ENCODE peak calls at places on chromosomes 6 and 20, in five cellular contexts. U is IMR-90; L is lung; C is spleen; X is CD8-positive, alpha-beta memory T cell. T is an unnamed sample. For H3K4me1, the result is how much of the 10 kb centered on the place peaks cover.

GRCh38 chr20:63101781-63102719 is 95.3 kb upstream of the BHLHE23 start:
- DNase-seq in U (peak), L (no peak), C (peak), X (peak), T (peak)

GRCh38 chr20:24118781-24119175 is 130.2 kb upstream of the GGTLC1 start:
- DNase-seq in U (no peak), L (no peak), C (no peak), X (no peak), T (no peak)

GRCh38 chr6:11043961-11044711 is at the start of gene ELOVL2:
- DNase-seq in U (peak), L (no peak), C (no peak), X (peak), T (peak)

GRCh38 chr20:49431345-49431744 is 51.1 kb downstream of the KCNB1 start:
- DNase-seq in U (no peak), L (no peak), C (no peak), X (no peak), T (no peak)

GRCh38 chr20:50285376-50286173 is 94.9 kb downstream of the CEBPB start:
- DNase-seq in U (peak), L (no peak), C (no peak), X (no peak), T (peak)

GRCh38 chr20:44736170-44737021 is 9.3 kb upstream of the KCNK15 start:
- DNase-seq in U (peak), L (peak), C (no peak), X (peak), T (peak)

GRCh38 chr6:72974276-72974675 is 251.0 kb downstream of the KHDC1L start:
- DNase-seq in U (no peak), L (no peak), C (no peak), X (no peak), T (no peak)

GRCh38 chr20:47730744-47731143 is 54.5 kb downstream of the SULF2 start:
- DNase-seq in U (no peak), L (no peak), C (no peak), X (no peak), T (no peak)

GRCh38 chr6:56595490-56596122 is 47.1 kb downstream of the DST start:
- DNase-seq in U (peak), L (no peak), C (no peak), X (peak), T (peak)

GRCh38 chr20:1897486-1897885 is 2.3 kb downstream of the SIRPA start:
- DNase-seq in U (no peak), L (no peak), C (no peak), X (no peak), T (peak)

GRCh38 chr20:49989234-49990065 is 6.7 kb downstream of the SNAI1 start:
- DNase-seq in U (peak), L (no peak), C (no peak), X (no peak), T (peak)

GRCh38 chr20:41052742-41053419 is 24.3 kb downstream of the TOP1 start:
- DNase-seq in U (peak), L (no peak), C (no peak), X (no peak), T (no peak)

GRCh38 chr6:156866181-156866862 is 89.1 kb downstream of the ARID1B start:
- DNase-seq in U (peak), L (no peak), C (no peak), X (no peak), T (no peak)

GRCh38 chr6:15400572-15401004 is 154.7 kb downstream of the JARID2 start:
- DNase-seq in U (peak), L (peak), C (peak), X (peak), T (peak)

GRCh38 chr6:3789896-3790558 is 38.5 kb upstream of the PXDC1 start:
- DNase-seq in U (no peak), L (no peak), C (no peak), X (no peak), T (no peak)
- H3K27ac ChIP-seq in U (no peak), L (no peak), C (no peak), X (no peak), T (no peak)

DNA sequence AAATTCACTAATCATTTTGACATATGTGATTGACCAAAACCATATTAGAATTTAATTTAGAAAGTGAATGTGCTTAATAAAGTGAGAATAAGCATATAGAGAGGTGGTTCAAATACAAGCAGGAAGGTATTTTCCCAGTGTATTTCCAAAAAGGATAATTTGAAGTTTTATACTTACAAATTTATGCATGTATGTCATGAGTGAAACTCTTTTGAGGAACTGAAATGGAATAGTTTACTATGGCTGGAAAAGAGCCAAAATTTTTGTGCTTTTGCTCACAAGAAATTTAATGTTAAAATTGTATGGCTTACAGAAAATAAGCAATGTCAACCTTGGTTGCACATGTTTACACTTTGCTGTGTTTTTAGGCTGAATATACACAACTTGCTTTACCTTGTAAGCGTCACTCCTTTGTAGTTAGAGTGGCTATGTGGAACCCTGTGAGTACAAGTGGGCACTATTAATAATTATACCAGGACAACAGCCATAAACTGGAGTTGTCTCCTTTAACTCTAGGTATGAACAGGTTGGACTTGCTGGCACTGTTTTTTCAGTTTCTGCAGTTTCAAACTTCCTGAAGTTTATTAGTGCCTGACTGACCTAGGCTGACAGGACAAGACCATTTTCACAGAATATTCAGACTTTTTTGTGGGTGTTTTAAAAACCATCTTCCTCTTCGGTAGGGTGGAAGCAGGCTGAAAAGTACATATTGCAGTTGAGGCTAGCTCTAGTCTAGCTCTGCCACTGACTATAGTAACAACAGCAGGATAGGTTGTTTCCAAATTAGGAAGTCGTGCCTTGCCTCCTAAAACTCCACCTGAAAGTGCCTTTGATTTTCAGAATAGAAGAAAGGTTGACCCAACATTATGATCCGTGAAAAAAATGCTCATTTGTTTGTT is 6.0 kb downstream of the AFDN start:
- DNase-seq in U (peak), L (no peak), C (no peak), X (no peak), T (no peak)
- H3K4me1 ChIP-seq in U (under half), L (under half), C (under half), X (under half), T (under half)

GRCh38 chr20:56735087-56735642 is 106.1 kb downstream of the TFAP2C start:
- DNase-seq in U (no peak), L (no peak), C (no peak), X (no peak), T (no peak)
- H3K27ac ChIP-seq in U (no peak), L (no peak), C (no peak), X (no peak), T (no peak)

DNA sequence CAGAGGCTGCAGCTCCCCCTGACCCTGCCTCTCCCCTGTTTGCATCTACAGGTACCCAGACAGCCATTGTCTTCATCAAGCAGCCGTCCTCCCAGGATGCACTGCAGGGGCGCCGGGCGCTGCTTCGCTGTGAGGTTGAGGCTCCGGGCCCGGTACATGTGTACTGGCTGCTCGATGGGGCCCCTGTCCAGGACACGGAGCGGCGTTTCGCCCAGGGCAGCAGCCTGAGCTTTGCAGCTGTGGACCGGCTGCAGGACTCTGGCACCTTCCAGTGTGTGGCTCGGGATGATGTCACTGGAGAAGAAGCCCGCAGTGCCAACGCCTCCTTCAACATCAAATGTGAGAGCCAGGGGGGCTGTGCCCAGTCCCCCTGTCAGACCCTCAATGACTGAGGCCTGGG is 42.1 kb upstream of the SRF start:
- DNase-seq in U (no peak), L (no peak), C (no peak), X (no peak), T (no peak)
- H3K4me1 ChIP-seq in U (under half), L (under half), C (under half), X (under half), T (under half)